ENCODE peak calls at places on chromosomes 6 and 20, in eight cellular contexts. V is NCI-H1694; N is Kasumi-1; J is stimulated activated CD8-positive, alpha-beta memory T cell treated with anti-CD3 and anti-CD28 coated beads, Interleukin-4, amount 100 ng/mL, for 1 hour; O is Peyer's patch; A is HCT116; E is fibroblast of lung; S is fibroblast of mammary gland. C is an unnamed sample.

GRCh38 chr6:137218473-137218916 is 690 bp downstream of the IFNGR1 start:
- DNase-seq in O (peak), A (no peak), N (peak), J (no peak), S (peak), E (peak), V (no peak), C (peak)

GRCh38 chr6:170160031-170160627 is 130.7 kb downstream of the DLL1 start:
- DNase-seq in S (no peak), N (no peak), O (no peak), V (no peak), A (peak), E (no peak), J (no peak), C (no peak)

GRCh38 chr20:51955756-51956155 is 153.4 kb upstream of the SALL4 start:
- DNase-seq in S (peak), A (no peak), J (no peak), V (no peak), E (peak), O (no peak), N (no peak), C (no peak)

GRCh38 chr20:46051556-46052323 is 22.7 kb downstream of the SLC12A5 start:
- DNase-seq in E (peak), V (peak), J (no peak), S (no peak), N (no peak), A (no peak), O (no peak), C (no peak)

GRCh38 chr20:36249450-36249849 is 13.2 kb downstream of the AAR2 start:
- DNase-seq in O (no peak), V (no peak), N (no peak), S (no peak), E (no peak), A (no peak), J (no peak), C (no peak)

GRCh38 chr6:21441386-21441785 is 152.2 kb upstream of the SOX4 start:
- DNase-seq in E (peak), N (peak), S (peak), V (no peak), A (no peak), J (no peak), O (no peak), C (no peak)

GRCh38 chr6:85186546-85187170 is 263.2 kb upstream of the NT5E start:
- DNase-seq in A (no peak), V (no peak), O (no peak), E (no peak), J (no peak), S (peak), N (no peak), C (no peak)

GRCh38 chr6:46930331-46930730 is 8.6 kb upstream of the ADGRF5 start:
- DNase-seq in N (no peak), E (no peak), J (no peak), A (no peak), S (no peak), O (no peak), V (no peak), C (no peak)

GRCh38 chr6:98695076-98695816 is 139.1 kb upstream of the POU3F2 start:
- DNase-seq in V (no peak), E (no peak), J (no peak), S (no peak), O (no peak), N (no peak), A (no peak), C (no peak)

GRCh38 chr6:32970413-32971244 is 2.2 kb downstream of the BRD2 start:
- DNase-seq in E (peak), V (peak), S (peak), N (peak), A (peak), O (peak), J (peak), C (no peak)

GRCh38 chr20:58109126-58109880 is 119.2 kb downstream of the ANKRD60 start:
- DNase-seq in N (no peak), S (peak), J (no peak), A (no peak), E (peak), V (no peak), O (no peak), C (no peak)

GRCh38 chr6:47446974-47447373 is 30.6 kb upstream of the CD2AP start:
- DNase-seq in O (no peak), N (no peak), S (no peak), A (no peak), V (no peak), E (peak), J (no peak), C (no peak)

GRCh38 chr6:21455071-21455470 is 138.5 kb upstream of the SOX4 start:
- DNase-seq in V (no peak), E (no peak), N (no peak), S (peak), J (no peak), A (no peak), O (no peak), C (no peak)

GRCh38 chr20:63595416-63596127 is 21.5 kb upstream of the HELZ2 start:
- DNase-seq in V (no peak), S (no peak), A (no peak), O (no peak), E (no peak), N (no peak), J (no peak), C (no peak)

GRCh38 chr6:21986703-21987102 is 310.1 kb downstream of the PRL start:
- DNase-seq in S (no peak), N (no peak), E (no peak), O (no peak), J (no peak), A (no peak), V (no peak), C (no peak)

GRCh38 chr6:24995270-24995669 is 59.5 kb upstream of the RIPOR2 start:
- DNase-seq in J (no peak), S (no peak), N (no peak), V (no peak), A (no peak), E (no peak), O (no peak), C (no peak)